ENCODE peak calls at places on chromosome X, in nine cellular contexts. R, A, J, K, U, S, B, I and Y are unnamed samples. For H3K4me1 and H3K9me3, the result is how much of the 10 kb centered on the place peaks cover.

GRCh38 chrX:43474321-43474720 is 181.8 kb upstream of the MAOA start:
- DNase-seq in B (peak), R (no peak), K (no peak), J (no peak), I (no peak), U (peak), S (no peak), A (no peak), Y (peak)

GRCh38 chrX:66815227-66815626 is 176.3 kb upstream of the EDA2R start:
- DNase-seq in A (no peak), I (no peak), K (no peak), U (no peak), S (no peak), J (no peak), R (no peak), B (no peak), Y (no peak)

GRCh38 chrX:137916090-137916746 is 350.3 kb downstream of the ZIC3 start:
- DNase-seq in K (no peak), U (peak), R (no peak), I (no peak), B (no peak), A (no peak), S (no peak), J (no peak), Y (no peak)

GRCh38 chrX:6067600-6067999 is 161.1 kb downstream of the NLGN4X start:
- DNase-seq in A (no peak), J (no peak), K (no peak), U (no peak), R (no peak), B (no peak), S (no peak), I (no peak), Y (no peak)

GRCh38 chrX:47690175-47690574 is 31.2 kb upstream of the UXT start:
- DNase-seq in R (no peak), I (no peak), U (no peak), A (no peak), B (no peak), K (no peak), S (no peak), J (no peak), Y (peak)

GRCh38 chrX:66039916-66040315 is at the start of gene VSIG4:
- DNase-seq in I (no peak), S (peak), R (no peak), U (no peak), J (no peak), K (no peak), B (no peak), A (no peak), Y (no peak)

GRCh38 chrX:15674899-15675489 is 10.4 kb upstream of the CLTRN start:
- DNase-seq in U (peak), A (no peak), S (peak), K (peak), R (peak), I (peak), J (peak), B (peak), Y (peak)

GRCh38 chrX:46715521-46715920 is 43.4 kb downstream of the SLC9A7 start:
- DNase-seq in S (no peak), R (no peak), J (no peak), A (no peak), K (no peak), I (no peak), U (no peak), B (no peak), Y (no peak)

DNA sequence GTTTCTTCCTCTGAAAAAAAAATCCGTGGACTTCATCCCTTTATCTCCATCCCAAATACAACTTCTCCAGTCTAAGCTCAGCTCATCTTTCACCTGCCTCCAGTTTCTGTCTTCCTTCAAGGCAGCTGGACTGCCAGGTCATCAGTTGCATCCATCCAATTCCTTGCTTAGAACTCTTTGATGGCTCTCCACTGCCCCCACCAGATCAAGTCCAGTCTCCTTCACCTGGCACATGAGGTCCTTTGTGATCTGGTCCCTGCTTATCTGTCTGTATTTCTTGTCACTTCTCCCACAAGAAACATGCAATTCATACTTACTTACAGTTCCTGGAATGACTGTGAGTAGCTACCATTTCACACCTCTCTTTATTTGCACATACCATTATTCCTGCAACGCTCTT is 33.8 kb downstream of the OTUD6A start:
- DNase-seq in U (peak), S (no peak), B (peak), K (no peak), J (no peak), A (no peak), R (no peak), I (no peak), Y (peak)
- TF ChIP-seq CTCF in U (peak), S (no peak), B (peak), K (no peak), J (no peak), A (peak), R (no peak), I (no peak), Y (no peak)

DNA sequence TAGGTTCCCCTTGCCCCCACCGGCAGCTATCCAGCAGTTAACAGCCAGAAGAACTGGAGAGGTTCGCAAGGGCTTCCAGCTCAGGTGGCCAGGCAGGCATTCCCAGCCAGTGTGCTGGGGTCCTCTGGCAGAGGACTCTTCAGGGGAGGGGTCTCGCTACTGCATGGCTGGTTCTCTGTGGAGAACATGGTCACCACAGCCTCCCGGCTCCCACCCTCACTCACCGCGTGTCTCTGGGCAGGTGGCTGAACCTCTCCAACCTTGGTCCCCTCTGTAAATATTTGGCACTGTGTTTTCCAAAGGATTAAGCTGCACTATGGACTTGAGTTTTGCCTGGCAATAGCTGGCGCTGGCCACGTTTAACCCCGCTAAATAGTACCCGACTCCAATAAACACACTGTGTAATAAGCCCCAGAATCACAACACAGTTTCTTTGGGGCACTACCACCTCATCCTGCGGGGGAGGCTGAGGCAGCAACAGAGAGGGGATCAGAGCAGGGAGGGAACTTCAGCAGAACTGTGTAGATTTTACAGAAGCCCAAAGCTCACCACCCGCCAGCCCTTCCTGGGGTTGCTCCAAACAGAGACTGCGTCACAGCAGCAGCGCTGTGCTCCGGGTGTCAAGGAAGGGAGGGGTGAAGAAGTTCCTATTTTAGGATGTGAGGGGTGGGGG is 15.2 kb downstream of the BCOR start:
- DNase-seq in I (no peak), R (no peak), A (no peak), U (peak), B (no peak), K (no peak), J (no peak), S (no peak), Y (no peak)
- H3K4me1 ChIP-seq in I (under half), R (under half), A (half or more), U (under half), B (half or more), K (half or more), J (under half), S (under half), Y (under half)

GRCh38 chrX:793216-793770 is 162.7 kb downstream of the SHOX start:
- DNase-seq in A (no peak), R (no peak), U (peak), B (peak), K (no peak), I (no peak), J (no peak), S (no peak), Y (no peak)
- H3K9me3 ChIP-seq in A (under half), R (under half), U (under half), B (under half), K (under half), I (under half), J (under half), S (under half), Y (under half)

GRCh38 chrX:73262991-73263390 is 48.3 kb upstream of the NAP1L2 start:
- DNase-seq in B (peak), S (no peak), I (no peak), J (no peak), U (no peak), R (no peak), K (no peak), A (no peak), Y (peak)
- TF ChIP-seq CTCF in B (peak), S (peak), I (no peak), J (no peak), U (peak), R (no peak), K (no peak), A (peak), Y (no peak)

GRCh38 chrX:17813277-17813676 is 47.8 kb downstream of the RAI2 start:
- DNase-seq in I (no peak), R (no peak), J (no peak), B (no peak), K (no peak), U (no peak), A (no peak), S (no peak), Y (no peak)

GRCh38 chrX:17812763-17813162 is 48.3 kb downstream of the RAI2 start:
- DNase-seq in K (no peak), B (peak), J (no peak), R (no peak), I (no peak), S (no peak), A (no peak), U (no peak), Y (no peak)

GRCh38 chrX:17814557-17814956 is 46.5 kb downstream of the RAI2 start:
- DNase-seq in A (no peak), U (no peak), J (no peak), S (no peak), B (no peak), R (no peak), K (no peak), I (no peak), Y (no peak)

GRCh38 chrX:17817242-17817641 is 43.9 kb downstream of the RAI2 start:
- DNase-seq in K (no peak), U (no peak), B (no peak), S (no peak), J (no peak), R (no peak), A (no peak), I (no peak), Y (no peak)

GRCh38 chrX:17814059-17814458 is 47.0 kb downstream of the RAI2 start:
- DNase-seq in A (no peak), S (no peak), R (no peak), I (no peak), B (no peak), K (no peak), J (no peak), U (no peak), Y (no peak)
- H3K4me1 ChIP-seq in A (under half), S (under half), R (under half), I (under half), B (under half), K (under half), J (under half), U (under half), Y (under half)

GRCh38 chrX:55695227-55696018 is 22.1 kb upstream of the RRAGB start:
- DNase-seq in J (no peak), B (no peak), K (no peak), U (no peak), I (no peak), R (no peak), A (no peak), S (no peak), Y (no peak)
- H3K9me3 ChIP-seq in J (under half), B (under half), K (under half), U (under half), I (under half), R (under half), A (under half), S (under half), Y (under half)